ENCODE peak calls at places on chromosomes 3 and 15, in eight cellular contexts. M is NB4, Q is suprapubic skin, G is gastrocnemius medialis, F is uterus, S is sigmoid colon, E is heart left ventricle, I is adrenal gland. K is an unnamed sample.

GRCh38 chr15:52258461-52258860 is 37.1 kb downstream of the MYO5C start:
- DNase-seq in M (no peak), Q (no peak), G (no peak), F (no peak), S (no peak), E (no peak), I (no peak), K (no peak)

GRCh38 chr3:193840111-193840641 is 247.2 kb downstream of the OPA1 start:
- DNase-seq in M (no peak), Q (no peak), G (no peak), F (no peak), S (no peak), E (no peak), I (no peak), K (no peak)

GRCh38 chr15:69794643-69795461 is 302.9 kb downstream of the TLE3 start:
- DNase-seq in M (no peak), Q (peak), G (peak), F (peak), S (peak), E (no peak), I (peak), K (no peak)

GRCh38 chr3:111890051-111890580 is 31.1 kb downstream of the PHLDB2 start:
- DNase-seq in M (no peak), Q (no peak), G (no peak), F (no peak), S (no peak), E (no peak), I (no peak), K (no peak)

GRCh38 chr3:124513610-124513997 is 216.6 kb upstream of the UMPS start:
- DNase-seq in M (no peak), Q (no peak), G (no peak), F (no peak), S (no peak), E (no peak), I (no peak), K (no peak)

GRCh38 chr3:178602864-178603263 is 66.6 kb downstream of the KCNMB2 start:
- DNase-seq in M (no peak), Q (no peak), G (no peak), F (no peak), S (no peak), E (no peak), I (no peak), K (no peak)

GRCh38 chr3:125593991-125594574 is 1.2 kb downstream of the OSBPL11 start:
- DNase-seq in M (peak), Q (no peak), G (no peak), F (no peak), S (no peak), E (no peak), I (peak), K (peak)

GRCh38 chr15:62940755-62941361 is 101.7 kb upstream of the TPM1 start:
- DNase-seq in M (peak), Q (peak), G (peak), F (peak), S (peak), E (peak), I (peak), K (no peak)

GRCh38 chr3:120831066-120831465 is 76.9 kb upstream of the STXBP5L start:
- DNase-seq in M (no peak), Q (no peak), G (no peak), F (no peak), S (no peak), E (no peak), I (no peak), K (no peak)

GRCh38 chr15:93121089-93121488 is 32.1 kb upstream of the RGMA start:
- DNase-seq in M (no peak), Q (no peak), G (no peak), F (no peak), S (no peak), E (no peak), I (no peak), K (no peak)

GRCh38 chr3:125443923-125444322 is 68.8 kb upstream of the ZNF148 start:
- DNase-seq in M (peak), Q (no peak), G (no peak), F (no peak), S (no peak), E (no peak), I (no peak), K (no peak)

GRCh38 chr3:173876476-173876875 is 478.9 kb downstream of the NLGN1 start:
- DNase-seq in M (no peak), Q (no peak), G (no peak), F (no peak), S (no peak), E (no peak), I (no peak), K (no peak)

GRCh38 chr15:55118341-55118740 is 78.4 kb downstream of the RSL24D1 start:
- DNase-seq in M (no peak), Q (no peak), G (no peak), F (no peak), S (no peak), E (no peak), I (no peak), K (no peak)

GRCh38 chr3:45807645-45808540 is 11.6 kb upstream of the SLC6A20 start:
- DNase-seq in M (no peak), Q (no peak), G (no peak), F (no peak), S (no peak), E (no peak), I (no peak), K (no peak)

GRCh38 chr3:38574411-38575278 is 74.8 kb downstream of the SCN5A start:
- DNase-seq in M (no peak), Q (no peak), G (no peak), F (no peak), S (peak), E (no peak), I (no peak), K (no peak)

GRCh38 chr3:113339616-113340244 is 101.6 kb downstream of the CFAP44 start:
- DNase-seq in M (no peak), Q (no peak), G (no peak), F (no peak), S (no peak), E (no peak), I (no peak), K (no peak)

GRCh38 chr3:8848696-8849131 is 79.3 kb upstream of the OXTR start:
- DNase-seq in M (no peak), Q (no peak), G (no peak), F (no peak), S (no peak), E (no peak), I (no peak), K (no peak)

GRCh38 chr15:99095626-99096025 is 9.3 kb upstream of the SYNM start:
- DNase-seq in M (no peak), Q (no peak), G (no peak), F (no peak), S (no peak), E (no peak), I (no peak), K (no peak)

GRCh38 chr3:197337656-197338055 is 39.2 kb upstream of the DLG1 start:
- DNase-seq in M (no peak), Q (no peak), G (no peak), F (no peak), S (no peak), E (no peak), I (no peak), K (no peak)

GRCh38 chr3:112134335-112135124 is 1.5 kb upstream of the GCSAM start:
- DNase-seq in M (no peak), Q (no peak), G (no peak), F (no peak), S (no peak), E (no peak), I (no peak), K (peak)

GRCh38 chr3:118811333-118811732 is 223.3 kb downstream of the IGSF11 start:
- DNase-seq in M (no peak), Q (no peak), G (no peak), F (no peak), S (no peak), E (no peak), I (no peak), K (no peak)

GRCh38 chr15:69979269-69979668 is 118.4 kb downstream of the TLE3 start:
- DNase-seq in M (peak), Q (no peak), G (no peak), F (no peak), S (no peak), E (no peak), I (no peak), K (peak)

GRCh38 chr3:64444619-64445317 is 219.5 kb upstream of the PRICKLE2 start:
- DNase-seq in M (no peak), Q (peak), G (no peak), F (no peak), S (no peak), E (no peak), I (no peak), K (no peak)

GRCh38 chr3:120560304-120561250 is 35.6 kb upstream of the NDUFB4 start:
- DNase-seq in M (no peak), Q (no peak), G (no peak), F (no peak), S (no peak), E (no peak), I (peak), K (no peak)

GRCh38 chr3:167940241-167940640 is 155.5 kb downstream of the GOLIM4 start:
- DNase-seq in M (no peak), Q (no peak), G (no peak), F (no peak), S (no peak), E (no peak), I (no peak), K (no peak)

GRCh38 chr15:49953421-49953820 is 165.6 kb downstream of the ATP8B4 start:
- DNase-seq in M (no peak), Q (no peak), G (no peak), F (no peak), S (no peak), E (no peak), I (no peak), K (no peak)

GRCh38 chr15:101137312-101137940 is 114.4 kb downstream of the CHSY1 start:
- DNase-seq in M (peak), Q (no peak), G (no peak), F (no peak), S (no peak), E (no peak), I (no peak), K (peak)

GRCh38 chr3:94482686-94483085 is 419.8 kb downstream of the NSUN3 start:
- DNase-seq in M (no peak), Q (no peak), G (no peak), F (no peak), S (no peak), E (no peak), I (no peak), K (no peak)

GRCh38 chr3:194134231-194134756 is 1.7 kb upstream of the HES1 start:
- DNase-seq in M (peak), Q (peak), G (peak), F (no peak), S (peak), E (peak), I (peak), K (peak)

GRCh38 chr15:51735611-51736010 is 1.8 kb downstream of the LYSMD2 start:
- DNase-seq in M (peak), Q (no peak), G (no peak), F (no peak), S (no peak), E (no peak), I (no peak), K (peak)

GRCh38 chr15:58444056-58444455 is 12.3 kb downstream of the LIPC start:
- DNase-seq in M (no peak), Q (no peak), G (no peak), F (no peak), S (no peak), E (no peak), I (no peak), K (no peak)

GRCh38 chr3:126439346-126439967 is 36.2 kb downstream of the ZXDC start:
- DNase-seq in M (no peak), Q (no peak), G (no peak), F (no peak), S (peak), E (no peak), I (no peak), K (no peak)

GRCh38 chr3:121660356-121661171 is at the start of gene HCLS1:
- DNase-seq in M (peak), Q (no peak), G (peak), F (peak), S (peak), E (peak), I (peak), K (peak)

GRCh38 chr15:83210619-83211018 is 3.0 kb upstream of the HDGFL3 start:
- DNase-seq in M (no peak), Q (no peak), G (no peak), F (no peak), S (no peak), E (no peak), I (no peak), K (no peak)

GRCh38 chr3:176521531-176522175 is 675.6 kb downstream of the TBL1XR1 start:
- DNase-seq in M (no peak), Q (no peak), G (no peak), F (no peak), S (no peak), E (no peak), I (no peak), K (no peak)

GRCh38 chr15:27844018-27844666 is 255.0 kb downstream of the OCA2 start:
- DNase-seq in M (no peak), Q (no peak), G (no peak), F (no peak), S (no peak), E (no peak), I (no peak), K (no peak)

GRCh38 chr15:52790941-52791751 is 1.0 kb upstream of the ONECUT1 start:
- DNase-seq in M (no peak), Q (peak), G (no peak), F (no peak), S (no peak), E (no peak), I (no peak), K (no peak)

GRCh38 chr15:69679623-69680228 is 227.1 kb downstream of the RPLP1 start:
- DNase-seq in M (peak), Q (no peak), G (no peak), F (no peak), S (no peak), E (no peak), I (no peak), K (no peak)

DNA sequence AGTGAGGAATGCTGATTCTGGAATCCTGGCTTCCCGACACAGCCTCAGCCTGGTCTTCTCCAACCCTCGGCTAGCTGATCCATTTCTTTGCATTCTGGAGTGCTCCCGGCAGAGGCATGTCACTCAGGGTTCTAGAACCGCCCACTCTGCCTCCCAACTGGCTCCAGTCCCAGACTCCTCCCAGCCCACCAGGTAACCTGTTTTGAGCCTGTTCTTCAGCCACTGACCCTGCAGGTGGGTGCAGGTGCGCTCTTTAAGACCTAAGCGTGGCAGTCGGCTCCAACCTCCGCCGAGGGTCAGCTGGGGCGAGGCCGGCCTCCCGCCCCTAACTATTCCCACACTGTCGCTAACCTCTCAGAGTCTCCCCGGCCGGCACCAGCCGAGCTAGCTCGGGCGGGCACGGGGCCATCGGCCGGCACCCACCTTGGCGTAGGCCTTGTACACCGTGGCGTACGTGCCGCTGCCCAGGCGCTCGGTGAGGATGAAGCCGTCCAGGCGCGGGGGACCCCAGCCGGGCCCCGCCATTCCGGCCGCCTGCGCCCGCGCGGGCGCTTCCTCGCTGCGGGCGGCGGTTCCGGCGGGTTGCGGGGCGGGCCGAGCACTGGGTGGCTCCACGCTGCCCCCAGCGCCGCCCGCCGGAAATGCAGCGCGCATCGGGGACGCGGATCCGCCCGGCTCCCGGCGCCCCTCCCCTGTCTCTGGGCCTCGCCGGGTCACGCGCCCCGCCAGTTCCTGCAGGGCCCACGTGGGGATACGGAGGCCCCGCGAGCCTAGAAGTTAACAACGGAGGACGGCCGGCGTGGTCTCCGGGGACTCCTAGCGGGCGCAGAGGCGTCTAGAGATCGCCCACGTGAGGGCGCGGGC is at the start of gene ULK3:
- DNase-seq in M (peak), Q (peak), G (peak), F (peak), S (peak), E (peak), I (peak), K (peak)
- TF ChIP-seq POLR2A in M (peak), Q (peak), G (peak), F (peak), S (no peak), E (peak), I (peak), K (peak)

GRCh38 chr3:49119439-49119838 is 1.2 kb downstream of the USP19 start:
- DNase-seq in M (no peak), Q (no peak), G (no peak), F (no peak), S (no peak), E (no peak), I (peak), K (no peak)

GRCh38 chr3:49122022-49122421 is 1.4 kb upstream of the USP19 start:
- DNase-seq in M (no peak), Q (no peak), G (no peak), F (no peak), S (no peak), E (no peak), I (no peak), K (no peak)

GRCh38 chr3:49121244-49121671 is 635 bp upstream of the USP19 start:
- DNase-seq in M (no peak), Q (no peak), G (no peak), F (no peak), S (no peak), E (peak), I (no peak), K (no peak)

GRCh38 chr3:49120096-49120437 is 556 bp downstream of the USP19 start:
- DNase-seq in M (peak), Q (no peak), G (no peak), F (no peak), S (no peak), E (no peak), I (no peak), K (peak)

GRCh38 chr3:49120438-49121135 is at the start of gene USP19:
- DNase-seq in M (peak), Q (peak), G (peak), F (peak), S (peak), E (peak), I (peak), K (peak)
- TF ChIP-seq POLR2A in M (peak), Q (peak), G (peak), F (peak), S (peak), E (peak), I (peak), K (peak)

GRCh38 chr3:127610105-127610504 is 11.9 kb downstream of the MCM2 start:
- DNase-seq in M (no peak), Q (no peak), G (no peak), F (no peak), S (no peak), E (no peak), I (no peak), K (no peak)
- TF ChIP-seq POLR2A in M (no peak), Q (no peak), G (no peak), F (no peak), S (no peak), E (no peak), I (no peak), K (no peak)

GRCh38 chr15:91264651-91265351 is 164.7 kb downstream of the SV2B start:
- DNase-seq in M (peak), Q (no peak), G (no peak), F (no peak), S (no peak), E (no peak), I (peak), K (no peak)
- TF ChIP-seq POLR2A in M (no peak), Q (no peak), G (no peak), F (no peak), S (no peak), E (no peak), I (no peak), K (no peak)

GRCh38 chr3:157544501-157545139 is 41.4 kb upstream of the VEPH1 start:
- DNase-seq in M (no peak), Q (no peak), G (no peak), F (no peak), S (no peak), E (no peak), I (no peak), K (no peak)

GRCh38 chr3:157541506-157542236 is 38.5 kb upstream of the VEPH1 start:
- DNase-seq in M (no peak), Q (no peak), G (no peak), F (no peak), S (no peak), E (no peak), I (no peak), K (no peak)

GRCh38 chr3:157540656-157541055 is 37.4 kb upstream of the VEPH1 start:
- DNase-seq in M (no peak), Q (no peak), G (no peak), F (no peak), S (no peak), E (no peak), I (no peak), K (no peak)

GRCh38 chr3:157543491-157544035 is 40.3 kb upstream of the VEPH1 start:
- DNase-seq in M (no peak), Q (no peak), G (no peak), F (no peak), S (no peak), E (no peak), I (no peak), K (no peak)

GRCh38 chr3:157542711-157543485 is 39.7 kb upstream of the VEPH1 start:
- DNase-seq in M (no peak), Q (peak), G (peak), F (no peak), S (peak), E (peak), I (peak), K (peak)
- TF ChIP-seq POLR2A in M (no peak), Q (no peak), G (peak), F (no peak), S (no peak), E (peak), I (no peak), K (no peak)

GRCh38 chr15:44710236-44711088 is 661 bp downstream of the PATL2 start:
- DNase-seq in M (peak), Q (no peak), G (peak), F (peak), S (peak), E (no peak), I (peak), K (peak)
- TF ChIP-seq POLR2A in M (no peak), Q (peak), G (peak), F (no peak), S (no peak), E (no peak), I (no peak), K (no peak)

DNA sequence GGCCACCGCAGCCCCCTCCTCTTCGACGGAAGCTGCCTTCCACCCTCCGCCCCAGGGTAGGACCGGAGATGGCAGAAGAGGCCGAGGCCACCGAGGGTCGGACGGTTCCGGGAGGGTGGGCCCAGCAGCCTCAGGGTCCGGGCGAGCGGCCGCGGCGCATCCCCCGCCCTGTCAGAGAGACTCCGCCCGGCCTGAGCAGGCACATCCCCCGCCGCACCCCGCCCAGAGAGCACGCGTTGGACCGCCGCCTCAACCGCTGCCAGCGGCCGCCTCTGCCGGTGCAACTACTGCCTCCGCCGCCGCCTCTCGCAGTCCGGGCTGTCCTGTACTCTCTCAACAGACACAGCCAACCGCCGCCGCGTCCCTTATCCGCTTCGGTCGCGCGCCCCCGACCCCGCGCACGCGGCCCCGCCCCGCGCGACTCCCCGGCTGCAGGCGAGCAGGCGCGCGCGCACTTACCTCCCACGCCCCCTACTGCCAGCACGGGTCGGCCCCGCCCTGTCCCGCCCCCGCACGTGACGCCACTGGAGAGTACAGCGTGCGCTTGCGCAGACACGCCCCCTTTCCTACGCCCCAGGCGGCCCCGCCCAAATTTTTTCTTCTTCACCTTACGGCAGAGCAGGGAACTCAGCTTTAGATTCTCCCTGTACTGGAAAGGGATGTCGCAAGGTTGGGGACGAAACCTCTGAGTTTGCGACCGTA is at the start of gene MYO9A:
- DNase-seq in M (peak), Q (peak), G (peak), F (peak), S (peak), E (peak), I (peak), K (peak)
- TF ChIP-seq POLR2A in M (no peak), Q (peak), G (peak), F (peak), S (no peak), E (peak), I (peak), K (peak)